ENCODE peak calls at places on chromosomes 7 and 10, in seven cellular contexts. B is neural crest cell, V is HTR-8/SVneo, Z is SK-N-SH, Y is RPMI7951, I is RWPE1, N is SHP77. T is an unnamed sample.

GRCh38 chr7:75038508-75038907 is 35.1 kb downstream of the RCC1L start:
- DNase-seq in I (no peak), N (no peak), Z (peak), Y (no peak), B (no peak), V (no peak), T (peak)

GRCh38 chr10:36738738-36739431 is 386.5 kb upstream of the ANKRD30A start:
- DNase-seq in Z (no peak), I (no peak), Y (no peak), B (no peak), N (no peak), V (no peak), T (no peak)

GRCh38 chr7:14748461-14748860 is 154.1 kb downstream of the DGKB start:
- DNase-seq in I (peak), Y (peak), N (no peak), B (no peak), Z (no peak), V (peak), T (peak)

GRCh38 chr10:43199684-43200537 is 61.7 kb downstream of the CSGALNACT2 start:
- DNase-seq in Z (peak), B (no peak), V (no peak), N (no peak), Y (no peak), I (no peak), T (no peak)

GRCh38 chr10:60140681-60141632 is 234.6 kb upstream of the CCDC6 start:
- DNase-seq in N (peak), Z (no peak), Y (peak), B (peak), I (no peak), V (no peak), T (no peak)

GRCh38 chr10:124544711-124545110 is 83.1 kb downstream of the LHPP start:
- DNase-seq in Z (no peak), V (no peak), B (no peak), N (no peak), I (no peak), Y (no peak), T (no peak)

GRCh38 chr10:77911535-77912123 is 14.9 kb downstream of the DLG5 start:
- DNase-seq in B (no peak), V (no peak), N (no peak), Y (peak), Z (no peak), I (no peak), T (peak)

GRCh38 chr10:44858988-44859387 is 52.1 kb upstream of the TMEM72 start:
- DNase-seq in B (no peak), Y (no peak), I (no peak), N (no peak), V (no peak), Z (no peak), T (no peak)

GRCh38 chr7:78057571-78057970 is 259.0 kb downstream of the PHTF2 start:
- DNase-seq in Z (no peak), V (no peak), B (no peak), Y (no peak), N (no peak), I (no peak), T (peak)

GRCh38 chr7:4018917-4019316 is 663.2 kb upstream of the FOXK1 start:
- DNase-seq in Z (no peak), B (no peak), I (no peak), N (no peak), Y (no peak), V (no peak), T (no peak)

GRCh38 chr10:113386005-113386404 is 166.8 kb upstream of the HABP2 start:
- DNase-seq in Y (peak), I (peak), Z (no peak), B (no peak), V (no peak), N (no peak), T (peak)

GRCh38 chr7:101538596-101539459 is 90.3 kb downstream of the MYL10 start:
- DNase-seq in Y (peak), Z (peak), I (peak), B (peak), V (peak), N (no peak), T (peak)

GRCh38 chr10:92244796-92245195 is 46.1 kb downstream of the CPEB3 start:
- DNase-seq in I (no peak), Z (no peak), N (no peak), Y (no peak), B (no peak), V (no peak), T (no peak)

GRCh38 chr7:39410582-39410981 is 155.6 kb upstream of the YAE1 start:
- DNase-seq in Y (no peak), B (no peak), I (no peak), Z (no peak), N (no peak), V (no peak), T (no peak)